ENCODE peak calls at places on chromosomes 12 and 14, in five cellular contexts. G is keratinocyte, H is astrocyte, B is fibroblast of lung, N is IMR-90. S is an unnamed sample.

GRCh38 chr12:111444314-111444705 is 38.6 kb downstream of the SH2B3 start:
- DNase-seq in G (no peak), H (peak), B (no peak), N (no peak), S (no peak)

GRCh38 chr14:96304956-96305355 is 48.9 kb downstream of the BDKRB1 start:
- DNase-seq in G (no peak), H (no peak), B (no peak), N (no peak), S (peak)

GRCh38 chr14:59869381-59870255 is 958 bp downstream of the RTN1 start:
- DNase-seq in G (no peak), H (no peak), B (no peak), N (no peak), S (no peak)

GRCh38 chr12:50182461-50182860 is 15.3 kb upstream of the CERS5 start:
- DNase-seq in G (no peak), H (no peak), B (no peak), N (no peak), S (peak)

GRCh38 chr12:45989857-45990467 is 412 bp downstream of the SCAF11 start:
- DNase-seq in G (no peak), H (peak), B (peak), N (peak), S (peak)

GRCh38 chr12:116677202-116677651 is 60.6 kb downstream of the SPRING1 start:
- DNase-seq in G (no peak), H (no peak), B (no peak), N (no peak), S (no peak)

GRCh38 chr14:91415794-91416743 is 1.6 kb downstream of the CCDC88C start:
- DNase-seq in G (no peak), H (no peak), B (no peak), N (no peak), S (peak)

GRCh38 chr12:72053604-72054003 is 115.0 kb downstream of the TPH2 start:
- DNase-seq in G (no peak), H (peak), B (no peak), N (no peak), S (no peak)

GRCh38 chr14:65019944-65020566 is 33.4 kb downstream of the FNTB start:
- DNase-seq in G (no peak), H (peak), B (peak), N (peak), S (peak)

GRCh38 chr12:15629108-15629507 is 160.1 kb downstream of the EPS8 start:
- DNase-seq in G (no peak), H (peak), B (peak), N (peak), S (peak)

GRCh38 chr12:56061982-56062381 is 18.0 kb upstream of the ERBB3 start:
- DNase-seq in G (no peak), H (no peak), B (no peak), N (no peak), S (no peak)

GRCh38 chr12:22576473-22576872 is 32.1 kb upstream of the C2CD5 start:
- DNase-seq in G (no peak), H (no peak), B (no peak), N (no peak), S (no peak)

GRCh38 chr14:57833304-57833703 is 32.6 kb downstream of the SLC35F4 start:
- DNase-seq in G (peak), H (peak), B (peak), N (peak), S (peak)

GRCh38 chr12:131928080-131928764 is 854 bp upstream of the PUS1 start:
- DNase-seq in G (no peak), H (no peak), B (peak), N (peak), S (peak)

GRCh38 chr12:85968606-85969005 is 94.5 kb downstream of the NTS start:
- DNase-seq in G (no peak), H (no peak), B (no peak), N (no peak), S (no peak)

GRCh38 chr12:62787023-62787422 is 147.9 kb downstream of the PPM1H start:
- DNase-seq in G (no peak), H (no peak), B (no peak), N (no peak), S (no peak)

GRCh38 chr12:3236345-3237153 is 159.4 kb downstream of the TSPAN9 start:
- DNase-seq in G (no peak), H (peak), B (peak), N (peak), S (peak)

GRCh38 chr12:108722463-108722862 is 8.9 kb downstream of the CORO1C start:
- DNase-seq in G (no peak), H (no peak), B (no peak), N (no peak), S (no peak)

GRCh38 chr12:51915003-51915625 is 7.8 kb downstream of the ACVRL1 start:
- DNase-seq in G (no peak), H (no peak), B (no peak), N (no peak), S (no peak)

GRCh38 chr12:45726594-45727300 is 2.8 kb upstream of the ARID2 start:
- DNase-seq in G (no peak), H (peak), B (peak), N (peak), S (peak)

GRCh38 chr12:12896261-12896660 is 4.9 kb downstream of the GPRC5A start:
- DNase-seq in G (no peak), H (peak), B (peak), N (peak), S (peak)

GRCh38 chr12:62767506-62767905 is 167.4 kb downstream of the PPM1H start:
- DNase-seq in G (no peak), H (peak), B (no peak), N (peak), S (peak)

GRCh38 chr12:111458773-111459172 is 53.0 kb downstream of the SH2B3 start:
- DNase-seq in G (no peak), H (no peak), B (no peak), N (no peak), S (no peak)

GRCh38 chr12:57237952-57238853 is 8.7 kb downstream of the SHMT2 start:
- DNase-seq in G (no peak), H (no peak), B (peak), N (no peak), S (no peak)

DNA sequence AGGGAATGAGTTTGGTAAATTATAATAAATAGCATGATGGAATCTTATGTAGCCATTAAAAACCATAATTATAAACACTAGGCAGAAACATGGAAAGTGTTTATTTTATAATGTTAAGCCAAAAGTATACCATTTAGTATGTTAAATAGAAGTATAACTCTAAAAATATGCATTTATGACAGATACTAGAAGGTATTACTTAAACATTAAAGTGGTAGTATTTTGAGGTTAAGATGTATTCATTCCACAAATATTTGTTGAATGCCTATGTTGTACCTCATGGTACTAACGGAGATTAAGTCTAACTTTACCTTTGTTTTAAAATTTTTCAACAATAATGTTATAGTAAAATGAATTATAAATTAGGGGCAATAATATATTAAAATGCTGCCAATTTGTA is 24.1 kb downstream of the TTC8 start:
- DNase-seq in G (no peak), H (peak), B (no peak), N (peak), S (peak)
- H2AFZ ChIP-seq in G (no peak), H (no peak), B (no peak), N (no peak), S (no peak)

GRCh38 chr14:77314539-77314938 is 6.1 kb downstream of the POMT2 start:
- DNase-seq in G (no peak), H (no peak), B (no peak), N (no peak), S (peak)
- H3K9ac ChIP-seq in G (peak), H (no peak), B (no peak), N (no peak), S (peak)

GRCh38 chr14:72514660-72515025 is 379.3 kb downstream of the DPF3 start:
- DNase-seq in G (no peak), H (no peak), B (no peak), N (no peak), S (no peak)

GRCh38 chr14:72512925-72513324 is 381.0 kb downstream of the DPF3 start:
- DNase-seq in G (no peak), H (no peak), B (no peak), N (no peak), S (no peak)

GRCh38 chr14:72513994-72514659 is 379.8 kb downstream of the DPF3 start:
- DNase-seq in G (no peak), H (peak), B (peak), N (peak), S (peak)

GRCh38 chr14:72515779-72516770 is 377.8 kb downstream of the DPF3 start:
- DNase-seq in G (no peak), H (peak), B (peak), N (peak), S (peak)

GRCh38 chr14:72513346-72513745 is 380.6 kb downstream of the DPF3 start:
- DNase-seq in G (no peak), H (no peak), B (no peak), N (no peak), S (no peak)
- H2AFZ ChIP-seq in G (no peak), H (peak), B (no peak), N (peak), S (peak)

DNA sequence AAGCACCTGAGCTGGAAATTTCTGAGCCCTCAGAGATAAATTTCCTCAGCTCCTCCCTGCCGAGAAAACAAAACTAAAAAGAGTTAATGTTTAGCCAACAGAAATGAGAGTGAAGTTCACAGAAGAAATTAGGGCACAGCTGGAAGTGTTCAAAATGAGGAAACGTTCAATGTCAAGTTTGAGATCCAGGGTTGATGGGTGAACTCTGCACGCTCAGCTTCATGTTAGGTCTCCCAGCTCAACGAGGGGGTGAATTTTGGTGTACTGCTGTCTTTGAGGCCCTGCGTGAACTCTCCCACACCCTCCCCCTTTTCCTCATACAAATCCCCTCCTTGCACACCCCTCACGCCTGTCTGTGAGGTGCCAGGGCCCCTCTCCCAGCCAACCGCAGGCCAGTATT is 13.3 kb upstream of the OAS3 start:
- DNase-seq in G (no peak), H (no peak), B (no peak), N (no peak), S (no peak)
- H3K9ac ChIP-seq in G (no peak), H (no peak), B (no peak), N (no peak), S (no peak)

DNA sequence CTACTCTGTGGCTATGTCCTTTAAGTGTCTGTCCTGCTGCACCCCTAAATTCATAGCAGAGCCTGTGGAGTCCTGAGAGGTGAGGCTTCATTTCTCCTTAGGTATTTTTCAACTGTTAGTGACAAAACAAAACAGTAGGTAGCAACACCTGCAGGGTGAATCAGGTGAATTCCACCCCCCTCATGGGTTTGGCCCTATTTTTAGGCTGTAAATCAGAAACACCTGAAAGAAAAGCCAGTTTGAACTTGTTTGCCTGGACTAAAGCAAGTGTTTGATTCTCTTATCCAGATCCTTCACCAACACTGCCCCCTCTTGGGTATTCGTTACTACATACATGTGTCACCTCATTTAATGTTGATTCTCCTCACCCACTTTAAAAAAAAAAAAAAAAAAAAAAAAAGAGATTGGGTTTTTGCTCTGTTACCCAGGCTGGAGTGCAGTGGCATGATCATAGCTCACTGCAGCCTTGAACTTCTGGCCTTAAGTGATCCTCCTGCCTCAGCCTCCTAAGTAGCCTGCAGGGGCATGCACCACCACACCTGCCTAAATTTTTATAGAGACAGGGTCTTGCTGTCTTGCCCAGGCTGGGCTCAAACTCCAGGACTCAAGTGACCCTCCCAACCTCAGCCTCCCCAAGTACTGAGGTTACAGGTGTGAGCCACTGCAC is 10.3 kb downstream of the TBPL2 start:
- DNase-seq in G (peak), H (peak), B (peak), N (peak), S (peak)
- H2AFZ ChIP-seq in G (no peak), H (no peak), B (no peak), N (no peak), S (peak)

S was measured in PC-3.